ENCODE peak calls at places on chromosome 18, in four cellular contexts. One of them, this sample, is unnamed.

GRCh38 chr18:2883137-2883671 is 36.4 kb downstream of the EMILIN2 start:
- DNase-seq in K562: no peak
- DNase-seq in HepG2: no peak
- DNase-seq in GM12878: no peak
- DNase-seq in this sample: no peak

GRCh38 chr18:3604626-3605408 is 154.8 kb downstream of the TGIF1 start:
- DNase-seq in K562: no peak
- DNase-seq in HepG2: peak
- DNase-seq in GM12878: peak
- DNase-seq in this sample: no peak

GRCh38 chr18:67425724-67426123 is 90.8 kb downstream of the DSEL start:
- DNase-seq in K562: no peak
- DNase-seq in HepG2: no peak
- DNase-seq in GM12878: no peak
- DNase-seq in this sample: no peak

GRCh38 chr18:56575819-56576663 is 62.4 kb downstream of the TXNL1 start:
- DNase-seq in K562: peak
- DNase-seq in HepG2: peak
- DNase-seq in GM12878: no peak
- DNase-seq in this sample: no peak

GRCh38 chr18:50276452-50276851 is 4.9 kb downstream of the MBD1 start:
- DNase-seq in K562: no peak
- DNase-seq in HepG2: no peak
- DNase-seq in GM12878: no peak
- DNase-seq in this sample: no peak

GRCh38 chr18:11043694-11044093 is 105.7 kb downstream of the PIEZO2 start:
- DNase-seq in K562: no peak
- DNase-seq in HepG2: peak
- DNase-seq in GM12878: no peak
- DNase-seq in this sample: no peak

GRCh38 chr18:63098014-63098981 is 221.3 kb downstream of the BCL2 start:
- DNase-seq in K562: no peak
- DNase-seq in HepG2: no peak
- DNase-seq in GM12878: peak
- DNase-seq in this sample: no peak

GRCh38 chr18:6255121-6255742 is 159.5 kb downstream of the L3MBTL4 start:
- DNase-seq in K562: no peak
- DNase-seq in HepG2: no peak
- DNase-seq in GM12878: no peak
- DNase-seq in this sample: no peak

GRCh38 chr18:45940724-45941123 is 26.4 kb downstream of the EPG5 start:
- DNase-seq in K562: no peak
- DNase-seq in HepG2: no peak
- DNase-seq in GM12878: no peak
- DNase-seq in this sample: no peak

GRCh38 chr18:56245856-56246575 is 392.4 kb downstream of the TXNL1 start:
- DNase-seq in K562: no peak
- DNase-seq in HepG2: no peak
- DNase-seq in GM12878: no peak
- DNase-seq in this sample: no peak

GRCh38 chr18:42636309-42636708 is 479.2 kb downstream of the RIT2 start:
- DNase-seq in K562: no peak
- DNase-seq in HepG2: no peak
- DNase-seq in GM12878: no peak
- DNase-seq in this sample: no peak

GRCh38 chr18:44759925-44760342 is 79.2 kb downstream of the SETBP1 start:
- DNase-seq in K562: no peak
- DNase-seq in HepG2: no peak
- DNase-seq in GM12878: peak
- DNase-seq in this sample: no peak

GRCh38 chr18:31302991-31303390 is 15.0 kb upstream of the DSG1 start:
- DNase-seq in K562: no peak
- DNase-seq in HepG2: peak
- DNase-seq in GM12878: no peak
- DNase-seq in this sample: no peak

GRCh38 chr18:29377346-29377745 is 1200.4 kb upstream of the CDH2 start:
- DNase-seq in K562: no peak
- DNase-seq in HepG2: no peak
- DNase-seq in GM12878: no peak
- DNase-seq in this sample: no peak

GRCh38 chr18:50218432-50219197 is 23.7 kb upstream of the MYO5B start:
- DNase-seq in K562: peak
- DNase-seq in HepG2: peak
- DNase-seq in GM12878: peak
- DNase-seq in this sample: peak

GRCh38 chr18:74682141-74682997 is 84.7 kb downstream of the ZNF407 start:
- DNase-seq in K562: no peak
- DNase-seq in HepG2: no peak
- DNase-seq in GM12878: no peak
- DNase-seq in this sample: no peak

GRCh38 chr18:23636041-23636399 is 26.7 kb downstream of the ANKRD29 start:
- DNase-seq in K562: no peak
- DNase-seq in HepG2: peak
- DNase-seq in GM12878: no peak
- DNase-seq in this sample: no peak

GRCh38 chr18:44320619-44321460 is 359.8 kb upstream of the SETBP1 start:
- DNase-seq in K562: no peak
- DNase-seq in HepG2: no peak
- DNase-seq in GM12878: no peak
- DNase-seq in this sample: peak

GRCh38 chr18:10402876-10403559 is 51.4 kb upstream of the APCDD1 start:
- DNase-seq in K562: no peak
- DNase-seq in HepG2: no peak
- DNase-seq in GM12878: no peak
- DNase-seq in this sample: no peak

GRCh38 chr18:44870631-44871502 is 190.2 kb downstream of the SETBP1 start:
- DNase-seq in K562: no peak
- DNase-seq in HepG2: no peak
- DNase-seq in GM12878: no peak
- DNase-seq in this sample: no peak

GRCh38 chr18:45621068-45621511 is 5.8 kb downstream of the SLC14A2 start:
- DNase-seq in K562: peak
- DNase-seq in HepG2: peak
- DNase-seq in GM12878: no peak
- DNase-seq in this sample: peak

GRCh38 chr18:13543811-13544732 is 182.3 kb downstream of the FAM210A start:
- DNase-seq in K562: no peak
- DNase-seq in HepG2: peak
- DNase-seq in GM12878: no peak
- DNase-seq in this sample: no peak

GRCh38 chr18:21826641-21827302 is 86.2 kb downstream of the MIB1 start:
- DNase-seq in K562: no peak
- DNase-seq in HepG2: no peak
- DNase-seq in GM12878: no peak
- DNase-seq in this sample: no peak

GRCh38 chr18:5275872-5276271 is 19.7 kb downstream of the ZBTB14 start:
- DNase-seq in K562: no peak
- DNase-seq in HepG2: no peak
- DNase-seq in GM12878: no peak
- DNase-seq in this sample: no peak

GRCh38 chr18:33914399-33914798 is 310.3 kb downstream of the NOL4 start:
- DNase-seq in K562: no peak
- DNase-seq in HepG2: no peak
- DNase-seq in GM12878: no peak
- DNase-seq in this sample: no peak

GRCh38 chr18:79092869-79093268 is 23.7 kb downstream of the ATP9B start:
- DNase-seq in K562: no peak
- DNase-seq in HepG2: no peak
- DNase-seq in GM12878: no peak
- DNase-seq in this sample: no peak
- TF ChIP-seq SP1 in K562: no peak
- TF ChIP-seq SP1 in HepG2: no peak
- TF ChIP-seq SP1 in GM12878: no peak
- TF ChIP-seq SP1 in this sample: no peak

GRCh38 chr18:8808001-8808400 is 102.6 kb downstream of the MTCL1 start:
- DNase-seq in K562: no peak
- DNase-seq in HepG2: no peak
- DNase-seq in GM12878: no peak
- DNase-seq in this sample: no peak

GRCh38 chr18:8806798-8807501 is 101.6 kb downstream of the MTCL1 start:
- DNase-seq in K562: no peak
- DNase-seq in HepG2: no peak
- DNase-seq in GM12878: no peak
- DNase-seq in this sample: no peak

GRCh38 chr18:8805552-8805951 is 100.2 kb downstream of the MTCL1 start:
- DNase-seq in K562: no peak
- DNase-seq in HepG2: no peak
- DNase-seq in GM12878: no peak
- DNase-seq in this sample: no peak

GRCh38 chr18:8806105-8806797 is 100.9 kb downstream of the MTCL1 start:
- DNase-seq in K562: no peak
- DNase-seq in HepG2: no peak
- DNase-seq in GM12878: no peak
- DNase-seq in this sample: no peak

GRCh38 chr18:8807502-8807833 is 102.1 kb downstream of the MTCL1 start:
- DNase-seq in K562: no peak
- DNase-seq in HepG2: no peak
- DNase-seq in GM12878: no peak
- DNase-seq in this sample: no peak
- TF ChIP-seq NR2C2 in K562: no peak
- TF ChIP-seq NR2C2 in HepG2: no peak
- TF ChIP-seq NR2C2 in GM12878: no peak
- TF ChIP-seq NR2C2 in this sample: no peak

DNA sequence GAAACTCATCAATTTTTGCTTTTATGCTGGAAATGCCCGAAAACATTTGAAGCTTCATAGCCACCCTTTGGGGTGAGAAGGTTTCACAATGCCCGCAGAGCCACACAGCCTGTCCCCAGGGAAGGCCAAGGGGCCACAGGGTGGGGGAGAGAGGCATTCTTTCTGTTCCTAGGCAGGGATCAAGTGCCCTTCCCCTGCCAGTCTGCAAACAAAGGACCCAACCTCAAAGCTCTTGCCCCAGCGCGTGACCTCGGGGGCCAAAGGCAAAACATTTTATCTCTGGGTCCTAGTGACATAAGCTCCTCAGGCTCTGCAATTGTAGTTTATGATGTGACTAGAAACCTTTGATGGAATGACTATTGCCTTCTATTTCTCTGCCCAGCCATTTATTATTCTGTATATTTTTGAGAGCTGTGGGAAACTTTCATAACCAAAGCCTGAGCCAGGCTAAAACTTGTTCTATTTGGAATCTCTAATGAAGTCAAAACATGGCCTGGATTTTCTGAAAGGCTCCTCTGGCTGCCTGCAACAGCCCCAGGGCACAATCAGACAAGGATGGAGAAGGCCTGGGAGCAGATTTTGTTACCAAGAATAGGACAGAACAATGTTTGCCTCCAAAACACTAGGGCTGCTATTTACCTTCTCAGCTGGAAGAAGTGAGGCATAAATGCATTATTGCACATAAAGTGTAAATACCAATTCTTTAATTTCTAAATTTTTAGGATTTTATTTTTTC is 137.3 kb upstream of the KCTD1 start:
- DNase-seq in K562: no peak
- DNase-seq in HepG2: peak
- DNase-seq in GM12878: no peak
- DNase-seq in this sample: peak
- TF ChIP-seq USF2 in K562: no peak
- TF ChIP-seq USF2 in HepG2: no peak
- TF ChIP-seq USF2 in GM12878: no peak
- TF ChIP-seq USF2 in this sample: no peak

GRCh38 chr18:58345064-58345463 is 283.8 kb downstream of the ALPK2 start:
- DNase-seq in K562: no peak
- DNase-seq in HepG2: no peak
- DNase-seq in GM12878: no peak
- DNase-seq in this sample: no peak
- TF ChIP-seq SP1 in K562: no peak
- TF ChIP-seq SP1 in HepG2: no peak
- TF ChIP-seq SP1 in GM12878: no peak
- TF ChIP-seq SP1 in this sample: no peak

DNA sequence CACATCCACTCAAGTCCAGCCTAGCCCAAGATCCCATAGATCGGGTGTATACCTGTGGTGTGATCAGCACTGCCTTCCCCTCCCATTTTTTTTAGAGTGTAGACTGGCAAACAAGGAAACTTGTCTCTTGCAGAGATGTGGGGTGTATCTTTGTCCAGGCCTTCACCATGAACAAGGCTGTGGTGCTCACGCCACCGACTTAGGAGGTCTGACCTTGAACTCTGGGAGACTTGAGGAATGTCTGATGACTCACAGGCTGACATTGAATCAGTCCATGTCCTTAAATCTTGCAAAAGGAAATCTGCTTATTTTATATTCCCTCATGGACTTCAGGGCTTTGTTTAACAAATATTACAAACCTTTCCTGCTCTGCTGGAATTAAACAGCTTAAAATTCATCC is 4.5 kb upstream of the CTIF start:
- DNase-seq in K562: no peak
- DNase-seq in HepG2: no peak
- DNase-seq in GM12878: no peak
- DNase-seq in this sample: no peak
- TF ChIP-seq NR2C2 in K562: no peak
- TF ChIP-seq NR2C2 in HepG2: no peak
- TF ChIP-seq NR2C2 in GM12878: no peak
- TF ChIP-seq NR2C2 in this sample: no peak

DNA sequence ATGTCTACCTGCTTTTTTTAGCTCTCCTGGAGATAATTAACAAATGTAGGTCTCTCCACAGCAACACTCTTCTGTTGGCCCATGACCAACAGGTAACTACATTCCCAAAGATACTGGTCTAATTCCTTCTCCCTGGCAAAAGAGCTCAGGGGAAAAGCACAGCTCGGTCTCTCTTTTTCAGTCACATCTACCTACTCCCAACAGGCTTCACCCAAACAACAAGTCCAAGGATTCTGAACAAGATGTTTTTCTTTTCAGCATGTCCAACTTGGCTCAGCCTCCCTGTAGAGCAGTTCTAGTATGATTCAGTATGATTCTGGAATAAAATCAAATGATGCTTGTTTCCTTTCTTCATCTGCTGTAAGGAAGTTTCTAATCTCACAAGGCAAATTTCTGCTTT is 1704.8 kb upstream of the PIK3C3 start:
- DNase-seq in K562: no peak
- DNase-seq in HepG2: no peak
- DNase-seq in GM12878: no peak
- DNase-seq in this sample: no peak
- TF ChIP-seq USF2 in K562: no peak
- TF ChIP-seq USF2 in HepG2: no peak
- TF ChIP-seq USF2 in GM12878: no peak
- TF ChIP-seq USF2 in this sample: no peak

GRCh38 chr18:12287131-12287681 is 20.8 kb upstream of the TUBB6 start:
- DNase-seq in K562: no peak
- DNase-seq in HepG2: no peak
- DNase-seq in GM12878: no peak
- DNase-seq in this sample: peak

GRCh38 chr18:12290086-12290485 is 18.0 kb upstream of the TUBB6 start:
- DNase-seq in K562: no peak
- DNase-seq in HepG2: no peak
- DNase-seq in GM12878: no peak
- DNase-seq in this sample: no peak

GRCh38 chr18:12291161-12291560 is 16.9 kb upstream of the TUBB6 start:
- DNase-seq in K562: no peak
- DNase-seq in HepG2: no peak
- DNase-seq in GM12878: no peak
- DNase-seq in this sample: no peak

GRCh38 chr18:12288406-12288762 is 19.7 kb upstream of the TUBB6 start:
- DNase-seq in K562: no peak
- DNase-seq in HepG2: no peak
- DNase-seq in GM12878: no peak
- DNase-seq in this sample: peak

GRCh38 chr18:12287684-12288405 is 20.2 kb upstream of the TUBB6 start:
- DNase-seq in K562: peak
- DNase-seq in HepG2: peak
- DNase-seq in GM12878: no peak
- DNase-seq in this sample: peak
- TF ChIP-seq SP1 in K562: no peak
- TF ChIP-seq SP1 in HepG2: no peak
- TF ChIP-seq SP1 in GM12878: no peak
- TF ChIP-seq SP1 in this sample: peak

GRCh38 chr18:48453330-48454063 is 44.3 kb upstream of the ZBTB7C start:
- DNase-seq in K562: no peak
- DNase-seq in HepG2: no peak
- DNase-seq in GM12878: no peak
- DNase-seq in this sample: no peak
- TF ChIP-seq NR2C2 in K562: no peak
- TF ChIP-seq NR2C2 in HepG2: no peak
- TF ChIP-seq NR2C2 in GM12878: no peak
- TF ChIP-seq NR2C2 in this sample: no peak